ENCODE peak calls at places on chromosomes 2 and 18, in four cellular contexts. V, P, T and R are unnamed samples. For H3K4me1 and H3K36me3, the result is how much of the 10 kb centered on the place peaks cover.

GRCh38 chr2:55989405-55989804 is 65.8 kb upstream of the EFEMP1 start:
- DNase-seq in V (no peak), P (no peak), T (no peak), R (no peak)

GRCh38 chr2:200455958-200456421 is 53.9 kb downstream of the KCTD18 start:
- DNase-seq in V (no peak), P (no peak), T (peak), R (no peak)

GRCh38 chr18:32612651-32613050 is 142.0 kb upstream of the GAREM1 start:
- DNase-seq in V (no peak), P (no peak), T (no peak), R (no peak)

GRCh38 chr2:47808614-47809013 is 25.7 kb downstream of the MSH6 start:
- DNase-seq in V (no peak), P (no peak), T (no peak), R (no peak)

GRCh38 chr18:59270689-59271257 is 2.5 kb downstream of the RAX start:
- DNase-seq in V (no peak), P (no peak), T (no peak), R (no peak)

GRCh38 chr2:181738074-181738473 is 57.8 kb upstream of the NEUROD1 start:
- DNase-seq in V (no peak), P (no peak), T (no peak), R (no peak)

GRCh38 chr18:63895190-63895589 is 7.7 kb downstream of the SERPINB2 start:
- DNase-seq in V (no peak), P (no peak), T (no peak), R (no peak)

GRCh38 chr2:127857494-127857818 is 499 bp downstream of the POLR2D start:
- DNase-seq in V (no peak), P (no peak), T (no peak), R (peak)

GRCh38 chr18:44637210-44638051 is 43.3 kb upstream of the SETBP1 start:
- DNase-seq in V (no peak), P (no peak), T (no peak), R (no peak)

GRCh38 chr2:218329027-218329825 is 27.4 kb upstream of the CATIP start:
- DNase-seq in V (no peak), P (no peak), T (no peak), R (no peak)

GRCh38 chr2:176234216-176234615 is 35.0 kb upstream of the MTX2 start:
- DNase-seq in V (no peak), P (no peak), T (no peak), R (no peak)

GRCh38 chr2:110858135-110858737 is 125.9 kb downstream of the ACOXL start:
- DNase-seq in V (no peak), P (no peak), T (peak), R (no peak)

GRCh38 chr2:239311132-239312040 is 89.4 kb downstream of the HDAC4 start:
- DNase-seq in V (no peak), P (no peak), T (no peak), R (peak)

GRCh38 chr18:76405280-76405679 is 89.8 kb downstream of the ZNF516 start:
- DNase-seq in V (no peak), P (no peak), T (no peak), R (no peak)

GRCh38 chr2:176561706-176562105 is 292.5 kb downstream of the MTX2 start:
- DNase-seq in V (no peak), P (no peak), T (no peak), R (no peak)

GRCh38 chr2:39431592-39432316 is 5.3 kb downstream of the MAP4K3 start:
- DNase-seq in V (no peak), P (no peak), T (no peak), R (no peak)
- H3K4me1 ChIP-seq in V (under half), P (under half), T (under half), R (under half)

GRCh38 chr2:8477511-8478132 is 204.2 kb upstream of the ID2 start:
- DNase-seq in V (no peak), P (no peak), T (no peak), R (no peak)
- H3K4me3 ChIP-seq in V (peak), P (no peak), T (peak), R (no peak)

DNA sequence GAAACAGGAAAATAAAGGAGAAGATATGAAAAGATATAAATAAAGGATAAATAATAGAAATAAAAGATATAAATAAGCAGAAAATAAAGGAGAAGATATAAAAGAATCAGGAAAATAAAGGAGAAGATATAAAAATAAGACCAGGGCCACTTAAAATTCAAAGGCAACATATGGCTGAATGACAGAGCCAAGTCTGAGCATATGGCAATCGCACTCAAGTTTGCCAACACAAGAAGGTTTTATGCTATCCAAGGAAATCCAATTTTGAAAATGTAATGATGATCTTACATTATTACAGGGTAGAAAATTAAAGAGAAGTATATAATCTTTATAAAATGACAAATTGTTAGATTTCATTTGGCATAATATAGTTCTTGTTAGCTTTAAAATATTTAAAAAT is 33.6 kb downstream of the USP40 start:
- DNase-seq in V (no peak), P (no peak), T (no peak), R (no peak)
- H3K36me3 ChIP-seq in V (under half), P (under half), T (under half), R (under half)

DNA sequence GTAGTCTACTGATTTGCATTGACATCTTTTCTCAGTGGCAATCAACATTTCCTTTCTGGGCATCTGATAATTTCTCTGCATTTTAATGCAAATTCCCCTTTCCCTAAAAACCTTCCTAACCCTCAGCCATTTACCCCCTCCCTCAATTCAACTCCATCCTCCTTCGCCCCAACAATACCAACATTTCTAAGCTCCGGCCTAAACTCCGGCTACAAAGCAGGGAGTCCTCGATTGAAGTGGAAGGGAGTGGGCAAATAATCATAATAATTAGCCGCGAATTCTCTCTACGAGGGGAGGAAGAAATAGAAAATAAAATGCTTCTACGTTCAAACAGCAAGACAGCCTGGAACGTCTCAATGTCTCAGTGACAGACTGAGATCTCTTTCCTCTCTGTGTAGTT is 4.6 kb downstream of the BCL11A start:
- DNase-seq in V (no peak), P (no peak), T (no peak), R (no peak)
- H3K4me1 ChIP-seq in V (under half), P (under half), T (under half), R (under half)

GRCh38 chr18:9366126-9366714 is 31.6 kb downstream of the TWSG1 start:
- DNase-seq in V (peak), P (no peak), T (no peak), R (peak)
- H3K4me3 ChIP-seq in V (no peak), P (no peak), T (no peak), R (no peak)

GRCh38 chr2:36368438-36368837 is 12.9 kb downstream of the CRIM1 start:
- DNase-seq in V (no peak), P (no peak), T (no peak), R (no peak)

GRCh38 chr2:36370281-36370680 is 14.7 kb downstream of the CRIM1 start:
- DNase-seq in V (no peak), P (no peak), T (no peak), R (no peak)

GRCh38 chr2:36367497-36368353 is 12.1 kb downstream of the CRIM1 start:
- DNase-seq in V (no peak), P (peak), T (no peak), R (no peak)

GRCh38 chr2:36369711-36370110 is 14.1 kb downstream of the CRIM1 start:
- DNase-seq in V (no peak), P (no peak), T (no peak), R (no peak)

GRCh38 chr2:36369163-36369562 is 13.6 kb downstream of the CRIM1 start:
- DNase-seq in V (no peak), P (no peak), T (no peak), R (no peak)
- H3K36me3 ChIP-seq in V (under half), P (under half), T (under half), R (under half)

GRCh38 chr2:19358242-19359020 is at the start of gene OSR1:
- DNase-seq in V (peak), P (peak), T (no peak), R (peak)
- H3K4me1 ChIP-seq in V (under half), P (under half), T (under half), R (under half)

DNA sequence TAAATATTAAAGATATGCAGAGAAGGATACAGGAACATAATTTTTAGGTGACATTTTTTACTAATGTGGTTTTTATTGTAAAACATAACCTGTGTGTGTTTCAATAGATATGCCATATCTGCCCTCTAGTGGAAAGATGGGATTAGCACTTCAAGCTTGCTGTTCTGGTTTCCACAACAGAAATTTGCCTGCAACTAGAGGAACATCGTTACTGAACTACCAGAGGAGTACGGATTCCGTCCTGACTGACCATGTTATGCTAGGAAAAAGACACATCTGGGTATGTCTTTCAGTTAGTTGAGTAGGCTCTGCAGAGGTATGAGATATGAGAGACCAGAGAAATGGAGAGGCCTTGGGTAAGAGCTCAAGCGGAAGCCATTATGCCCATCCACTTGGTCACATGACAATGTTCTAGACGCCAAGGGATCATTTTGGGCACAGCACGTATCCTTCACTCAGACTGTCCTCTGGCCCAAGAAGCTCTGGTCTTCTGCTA is 104.9 kb downstream of the MBD2 start:
- DNase-seq in V (no peak), P (no peak), T (peak), R (peak)
- H3K4me3 ChIP-seq in V (no peak), P (no peak), T (no peak), R (no peak)

GRCh38 chr2:190499976-190500588 is 34.4 kb downstream of the NEMP2 start:
- DNase-seq in V (no peak), P (no peak), T (no peak), R (peak)

GRCh38 chr2:190503088-190503487 is 31.4 kb downstream of the NEMP2 start:
- DNase-seq in V (no peak), P (no peak), T (no peak), R (peak)

GRCh38 chr2:190501702-190502407 is 32.7 kb downstream of the NEMP2 start:
- DNase-seq in V (no peak), P (no peak), T (no peak), R (no peak)

GRCh38 chr2:190499273-190499672 is 35.2 kb downstream of the NEMP2 start:
- DNase-seq in V (no peak), P (no peak), T (no peak), R (no peak)

DNA sequence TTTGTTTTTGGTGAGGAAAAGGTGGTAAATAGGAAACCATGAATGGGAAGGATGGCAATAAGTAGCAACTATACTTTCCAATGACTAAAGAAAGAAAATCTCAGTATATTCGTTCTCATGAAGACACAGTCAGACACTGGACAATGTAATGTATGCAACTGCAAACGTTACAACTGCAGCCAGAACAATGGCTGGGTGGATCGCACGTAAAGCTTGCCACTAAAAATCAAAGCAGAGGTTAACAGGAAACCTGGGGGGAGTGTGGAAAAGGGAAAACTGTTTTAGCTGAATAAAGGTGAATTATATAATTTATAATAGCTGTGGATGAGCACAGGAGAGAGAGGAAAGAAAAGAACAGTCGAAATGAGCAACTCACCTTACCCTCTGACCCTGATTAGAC is 33.3 kb downstream of the NEMP2 start:
- DNase-seq in V (no peak), P (no peak), T (no peak), R (no peak)
- H3K36me3 ChIP-seq in V (under half), P (under half), T (under half), R (under half)

DNA sequence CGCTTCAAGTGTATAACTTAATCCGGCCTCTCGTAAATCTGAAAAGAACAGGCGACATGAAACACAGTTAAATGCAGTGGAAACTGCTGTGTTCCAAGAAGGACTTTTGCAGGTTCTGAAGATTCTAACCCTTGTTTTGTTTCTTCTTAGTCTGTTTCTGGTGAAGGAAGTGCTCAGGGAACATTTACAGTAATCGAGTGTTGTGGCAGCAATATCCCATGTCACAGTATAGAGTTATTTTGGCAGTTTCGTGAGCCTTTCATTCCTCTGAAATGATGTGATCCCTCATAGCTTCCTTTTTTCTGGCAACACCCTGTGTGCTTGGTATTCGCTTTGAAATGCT is 2.7 kb downstream of the CRIM1 start:
- DNase-seq in V (no peak), P (no peak), T (no peak), R (no peak)
- H3K4me1 ChIP-seq in V (under half), P (under half), T (under half), R (under half)